ENCODE peak calls at places on chromosomes 2 and 18, in five cellular contexts. P is HepG2, W is mammary epithelial cell, G is H1, U is PC-9. K is an unnamed sample.

GRCh38 chr2:191618046-191618788 is 59.7 kb upstream of the NABP1 start:
- DNase-seq in P (no peak), W (no peak), G (no peak), U (no peak), K (no peak)

GRCh38 chr2:33094303-33094702 is 147.6 kb downstream of the LTBP1 start:
- DNase-seq in P (no peak), W (no peak), G (no peak), U (no peak), K (no peak)

GRCh38 chr18:67265464-67266245 is 250.9 kb downstream of the DSEL start:
- DNase-seq in P (no peak), W (peak; percentile 82), G (no peak), U (peak; percentile 77), K (peak; percentile 83)

GRCh38 chr2:49226360-49226759 is 72.0 kb upstream of the FSHR start:
- DNase-seq in P (no peak), W (no peak), G (no peak), U (no peak), K (no peak)

GRCh38 chr18:62663731-62664336 is 51.5 kb upstream of the PHLPP1 start:
- DNase-seq in P (no peak), W (peak; percentile 61), G (no peak), U (peak; percentile 75), K (peak; percentile 65)

GRCh38 chr2:195563857-195564512 is 93.0 kb upstream of the SLC39A10 start:
- DNase-seq in P (no peak), W (peak; percentile 88), G (no peak), U (peak; percentile 75), K (peak; percentile 92)

GRCh38 chr2:191724015-191724414 is 46.1 kb downstream of the NABP1 start:
- DNase-seq in P (no peak), W (no peak), G (no peak), U (no peak), K (no peak)

GRCh38 chr18:332007-332406 is 64.2 kb upstream of the THOC1 start:
- DNase-seq in P (no peak), W (no peak), G (no peak), U (no peak), K (no peak)

GRCh38 chr2:209734805-209735204 is 36.8 kb upstream of the UNC80 start:
- DNase-seq in P (no peak), W (peak; percentile 14), G (no peak), U (no peak), K (peak; percentile 7)

GRCh38 chr2:174605687-174606086 is 8.1 kb upstream of the WIPF1 start:
- DNase-seq in P (no peak), W (no peak), G (no peak), U (no peak), K (peak; percentile 76)

GRCh38 chr2:161208527-161209139 is 48.4 kb downstream of the TANK start:
- DNase-seq in P (peak; percentile 37), W (peak; percentile 83), G (no peak), U (no peak), K (peak; percentile 90)

GRCh38 chr18:46311491-46311890 is 207.3 kb downstream of the HAUS1 start:
- DNase-seq in P (no peak), W (no peak), G (no peak), U (no peak), K (no peak)

GRCh38 chr2:138763971-138764370 is 16.2 kb downstream of the NXPH2 start:
- DNase-seq in P (no peak), W (no peak), G (no peak), U (no peak), K (no peak)

GRCh38 chr18:51498085-51498855 is 300.8 kb upstream of the MEX3C start:
- DNase-seq in P (no peak), W (no peak), G (no peak), U (no peak), K (no peak)

GRCh38 chr2:55743583-55743982 is 49.9 kb upstream of the PNPT1 start:
- DNase-seq in P (no peak), W (peak; percentile 93), G (no peak), U (no peak), K (peak; percentile 87)

GRCh38 chr2:222440670-222441422 is 16.5 kb downstream of the SGPP2 start:
- DNase-seq in P (peak; percentile 22), W (peak; percentile 36), G (no peak), U (peak; percentile 59), K (peak; percentile 66)

DNA sequence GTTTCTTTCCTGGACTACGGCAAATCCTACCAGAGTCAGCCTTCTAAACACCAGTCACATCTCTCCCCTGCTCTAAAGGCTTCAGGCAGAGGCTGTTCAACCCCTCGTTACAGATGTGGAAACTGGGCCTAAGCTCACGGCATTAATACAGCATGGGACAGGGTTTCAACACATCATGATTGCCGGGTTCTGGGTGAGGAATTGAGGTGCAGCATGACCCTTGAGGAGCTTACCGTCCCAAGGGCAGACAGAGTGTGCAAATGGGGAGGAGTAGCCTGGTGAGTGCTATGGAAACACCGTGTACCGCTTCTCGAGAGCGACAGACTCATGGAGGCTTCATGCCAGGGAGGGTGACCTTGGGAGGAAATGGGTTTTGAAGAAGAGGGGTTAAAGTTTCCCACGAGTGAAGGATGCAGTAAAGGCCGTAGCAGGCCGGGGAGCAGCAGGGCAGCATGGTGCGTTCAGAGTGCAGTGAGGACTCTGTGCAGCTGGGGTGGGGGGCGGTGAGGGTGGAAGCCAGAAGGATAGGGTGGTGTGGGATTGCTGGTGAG is 51.1 kb downstream of the TGOLN2 start:
- DNase-seq in P (no peak), W (no peak), G (no peak), U (no peak), K (peak; percentile 53)
- TF ChIP-seq EZH2 in P (no peak), W (no peak), G (no peak), U (no peak), K (no peak)

DNA sequence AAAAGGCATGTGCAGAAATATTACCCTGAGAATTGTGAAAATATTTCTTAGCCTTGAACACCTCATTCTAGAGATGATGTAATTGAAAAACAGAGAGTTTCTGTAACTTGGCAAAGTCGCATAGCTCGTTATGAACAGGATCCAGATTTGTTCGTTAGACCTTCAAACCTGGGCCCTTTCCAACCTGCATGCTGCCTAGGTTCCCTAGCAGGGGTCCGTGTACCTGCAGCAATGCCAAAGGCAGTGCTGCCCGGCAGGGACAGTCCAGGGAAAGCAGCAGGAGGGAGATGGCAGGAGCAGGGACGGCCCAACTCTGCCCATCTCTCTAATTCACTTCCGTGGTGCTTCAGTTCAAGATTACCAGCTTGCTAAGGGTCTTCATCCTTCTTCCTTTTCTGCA is 12.0 kb downstream of the PIEZO2 start:
- DNase-seq in P (no peak), W (no peak), G (no peak), U (no peak), K (no peak)
- TF ChIP-seq EZH2 in P (no peak), W (no peak), G (no peak), U (no peak), K (no peak)

DNA sequence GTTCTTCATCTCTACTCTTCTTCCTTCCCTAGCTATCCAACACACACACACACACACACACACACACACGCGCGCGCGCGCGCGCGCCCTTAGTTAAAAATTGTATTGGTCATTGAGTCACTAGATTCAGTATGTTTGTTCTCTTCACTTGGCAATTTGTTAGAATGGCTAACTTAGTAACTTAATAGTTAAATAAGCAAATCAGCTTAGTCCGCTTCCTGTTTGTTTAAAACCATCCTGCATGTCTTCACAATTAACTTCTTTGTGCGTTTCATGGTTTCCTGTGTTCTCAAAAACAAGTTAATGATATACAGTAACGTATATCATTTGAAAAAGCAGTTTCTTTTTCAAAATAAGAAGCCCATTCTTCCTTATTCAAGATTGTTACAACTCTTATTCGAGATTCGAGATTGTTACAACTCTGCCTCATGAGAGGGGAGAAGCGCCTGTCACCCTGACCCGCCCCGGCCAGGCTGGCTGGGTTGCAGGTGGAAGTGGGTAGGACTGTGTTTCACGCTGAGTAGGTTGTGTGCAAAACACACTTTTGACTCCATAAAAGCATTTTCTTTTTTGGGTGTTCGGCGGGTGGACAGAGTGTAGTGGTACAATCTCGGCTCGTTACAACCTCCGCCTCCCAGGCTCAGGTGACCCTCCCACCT is 9.5 kb upstream of the CNNM3 start:
- DNase-seq in P (peak; percentile 58), W (no peak), G (no peak), U (no peak), K (no peak)
- TF ChIP-seq EZH2 in P (no peak), W (no peak), G (no peak), U (no peak), K (no peak)

DNA sequence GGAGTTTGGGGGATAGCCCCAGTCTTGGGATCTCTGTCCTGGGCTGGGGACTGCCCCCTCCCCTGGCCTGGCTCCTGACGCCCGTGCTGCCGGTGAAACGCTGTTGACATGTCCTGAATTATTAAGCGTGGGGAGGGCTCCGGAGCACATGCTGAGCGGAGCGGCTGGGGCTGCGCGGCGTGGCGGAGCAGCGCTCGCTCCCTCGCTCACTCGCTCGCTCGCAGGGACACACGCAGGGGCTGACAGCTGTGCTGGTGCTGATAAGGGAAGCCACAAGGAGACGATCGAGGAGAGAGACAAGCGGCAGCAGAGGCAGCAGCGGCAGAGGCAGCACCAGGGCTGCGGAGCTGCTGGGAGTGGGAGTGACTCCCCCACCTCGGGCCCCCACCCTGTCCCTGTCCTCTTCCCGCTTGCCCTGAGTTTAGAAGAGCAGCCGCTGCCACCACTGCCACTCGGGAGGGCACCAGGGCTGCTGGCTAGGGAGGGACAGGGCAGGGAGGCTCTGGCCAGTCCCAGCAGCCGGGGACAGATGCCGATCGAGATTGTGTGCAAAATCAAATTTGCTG is at the start of gene ASIC4:
- DNase-seq in P (no peak), W (no peak), G (no peak), U (no peak), K (no peak)
- TF ChIP-seq EZH2 in P (peak; percentile 94), W (no peak), G (no peak), U (no peak), K (no peak)

DNA sequence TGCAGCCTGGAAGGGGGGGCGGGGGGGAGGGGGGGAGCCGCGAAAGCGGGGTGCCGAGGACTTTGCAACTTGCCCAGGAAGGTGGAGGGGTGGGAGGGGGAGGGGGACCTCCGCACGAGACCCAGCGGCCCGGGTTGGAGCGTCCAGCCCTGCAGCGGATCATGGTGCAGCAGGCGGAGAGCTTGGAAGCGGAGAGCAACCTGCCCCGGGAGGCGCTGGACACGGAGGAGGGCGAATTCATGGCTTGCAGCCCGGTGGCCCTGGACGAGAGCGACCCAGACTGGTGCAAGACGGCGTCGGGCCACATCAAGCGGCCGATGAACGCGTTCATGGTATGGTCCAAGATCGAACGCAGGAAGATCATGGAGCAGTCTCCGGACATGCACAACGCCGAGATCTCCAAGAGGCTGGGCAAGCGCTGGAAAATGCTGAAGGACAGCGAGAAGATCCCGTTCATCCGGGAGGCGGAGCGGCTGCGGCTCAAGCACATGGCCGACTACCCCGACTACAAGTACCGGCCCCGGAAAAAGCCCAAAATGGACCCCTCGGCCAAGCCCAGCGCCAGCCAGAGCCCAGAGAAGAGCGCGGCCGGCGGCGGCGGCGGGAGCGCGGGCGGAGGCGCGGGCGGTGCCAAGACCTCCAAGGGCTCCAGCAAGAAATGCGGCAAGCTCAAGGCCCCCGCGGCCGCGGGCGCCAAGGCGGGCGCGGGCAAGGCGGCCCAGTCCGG is 540 bp downstream of the SOX11 start:
- DNase-seq in P (no peak), W (no peak), G (peak; percentile 67), U (no peak), K (peak; percentile 17)
- TF ChIP-seq EZH2 in P (no peak), W (peak; percentile 88), G (no peak), U (no peak), K (peak; percentile 92)

GRCh38 chr2:184597571-184597980 is 753 bp upstream of the ZNF804A start:
- DNase-seq in P (no peak), W (no peak), G (peak; percentile 49), U (no peak), K (peak; percentile 82)
- TF ChIP-seq EZH2 in P (no peak), W (peak; percentile 91), G (no peak), U (no peak), K (no peak)

K was measured in GM23248.